ENCODE peak calls at places on chromosome 16, in six cellular contexts. D is hepatocyte, A is fibroblast of lung, L is PC-3, N is HCT116, Q is endothelial cell of umbilical vein. E is an unnamed sample.

GRCh38 chr16:53356478-53357207 is 77.6 kb upstream of the RBL2 start:
- DNase-seq in D (no peak), A (no peak), L (no peak), N (no peak), Q (no peak), E (peak)

GRCh38 chr16:85777583-85778310 is 21.6 kb downstream of the EMC8 start:
- DNase-seq in D (no peak), A (peak), L (peak), N (no peak), Q (no peak), E (no peak)

GRCh38 chr16:48901712-48902374 is 291.9 kb upstream of the N4BP1 start:
- DNase-seq in D (peak), A (no peak), L (peak), N (peak), Q (no peak), E (peak)

GRCh38 chr16:57533618-57534336 is 2.6 kb downstream of the CCDC102A start:
- DNase-seq in D (no peak), A (no peak), L (no peak), N (no peak), Q (peak), E (no peak)

GRCh38 chr16:85313541-85314208 is 201.4 kb upstream of the CIBAR2 start:
- DNase-seq in D (no peak), A (no peak), L (no peak), N (no peak), Q (peak), E (no peak)

GRCh38 chr16:26593700-26594099 is 473.0 kb upstream of the C16orf82 start:
- DNase-seq in D (no peak), A (no peak), L (no peak), N (no peak), Q (no peak), E (no peak)

GRCh38 chr16:3348547-3349167 is 7.0 kb upstream of the OR2C1 start:
- DNase-seq in D (no peak), A (no peak), L (no peak), N (no peak), Q (no peak), E (no peak)

GRCh38 chr16:9090101-9090959 is 1.1 kb upstream of the HAPSTR1 start:
- DNase-seq in D (peak), A (peak), L (peak), N (no peak), Q (peak), E (peak)

GRCh38 chr16:30357715-30358576 is 2.8 kb upstream of the CD2BP2 start:
- DNase-seq in D (no peak), A (no peak), L (no peak), N (no peak), Q (no peak), E (no peak)

GRCh38 chr16:4244881-4245280 is 3.0 kb upstream of the SRL start:
- DNase-seq in D (no peak), A (no peak), L (no peak), N (no peak), Q (no peak), E (no peak)

GRCh38 chr16:17177968-17178880 is 292.5 kb downstream of the XYLT1 start:
- DNase-seq in D (peak), A (peak), L (no peak), N (no peak), Q (no peak), E (peak)

GRCh38 chr16:86338403-86339115 is 171.8 kb upstream of the FOXF1 start:
- DNase-seq in D (no peak), A (no peak), L (no peak), N (no peak), Q (no peak), E (no peak)

GRCh38 chr16:27169511-27170071 is 33.7 kb upstream of the KDM8 start:
- DNase-seq in D (peak), A (peak), L (peak), N (no peak), Q (peak), E (peak)

GRCh38 chr16:74700206-74701040 is at the start of gene MLKL:
- DNase-seq in D (peak), A (peak), L (peak), N (peak), Q (peak), E (peak)

GRCh38 chr16:56673916-56674315 is 4.3 kb downstream of the MT1H start:
- DNase-seq in D (no peak), A (peak), L (no peak), N (no peak), Q (peak), E (peak)

GRCh38 chr16:10296956-10297340 is 88.9 kb upstream of the ATF7IP2 start:
- DNase-seq in D (no peak), A (no peak), L (no peak), N (no peak), Q (no peak), E (no peak)

GRCh38 chr16:23842137-23842600 is 6.4 kb downstream of the PRKCB start:
- DNase-seq in D (no peak), A (no peak), L (no peak), N (no peak), Q (no peak), E (no peak)

GRCh38 chr16:85593503-85594195 is 19.5 kb upstream of the GSE1 start:
- DNase-seq in D (no peak), A (no peak), L (no peak), N (no peak), Q (no peak), E (peak)

GRCh38 chr16:16016388-16016964 is 67.1 kb downstream of the ABCC1 start:
- DNase-seq in D (no peak), A (no peak), L (no peak), N (no peak), Q (no peak), E (no peak)

DNA sequence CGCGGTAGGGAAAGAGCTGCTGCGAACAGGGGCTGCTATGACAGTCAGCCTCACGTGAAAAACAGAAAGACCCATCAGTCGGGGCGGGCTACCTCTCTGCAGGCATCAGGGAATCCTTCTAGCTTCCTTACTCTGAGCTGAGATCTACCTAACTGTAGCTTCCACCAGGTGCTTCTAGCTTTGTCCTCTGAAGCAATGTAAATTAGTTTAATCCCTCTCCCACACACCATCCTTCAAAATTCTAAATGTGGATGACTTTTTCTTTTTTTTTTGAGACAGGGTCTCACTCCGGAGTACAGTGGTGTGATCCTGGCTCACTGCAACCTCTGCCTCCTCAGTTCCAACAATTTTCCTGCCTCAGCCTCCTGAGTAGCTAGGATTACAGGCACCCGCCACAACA is 130.0 kb upstream of the ZFHX3 start:
- DNase-seq in D (no peak), A (no peak), L (no peak), N (no peak), Q (no peak), E (no peak)
- TF ChIP-seq EZH2 in D (no peak), A (no peak), L (no peak), N (no peak), Q (no peak), E (no peak)

GRCh38 chr16:88743693-88744519 is 37.6 kb downstream of the CTU2 start:
- DNase-seq in D (peak), A (peak), L (peak), N (peak), Q (peak), E (peak)

GRCh38 chr16:88741368-88741767 is 35.1 kb downstream of the CTU2 start:
- DNase-seq in D (no peak), A (no peak), L (no peak), N (no peak), Q (no peak), E (no peak)

GRCh38 chr16:88744839-88745521 is 38.7 kb downstream of the CTU2 start:
- DNase-seq in D (no peak), A (no peak), L (no peak), N (no peak), Q (no peak), E (peak)

GRCh38 chr16:88744520-88744835 is 38.2 kb downstream of the CTU2 start:
- DNase-seq in D (no peak), A (no peak), L (no peak), N (no peak), Q (no peak), E (no peak)

GRCh38 chr16:88742896-88743605 is 36.7 kb downstream of the CTU2 start:
- DNase-seq in D (no peak), A (no peak), L (no peak), N (no peak), Q (no peak), E (no peak)
- H3K4me2 ChIP-seq in D (no peak), A (no peak), L (no peak), N (no peak), Q (no peak), E (no peak)

GRCh38 chr16:89200850-89201466 is 621 bp upstream of the SLC22A31 start:
- DNase-seq in D (peak), A (no peak), L (no peak), N (no peak), Q (no peak), E (peak)
- TF ChIP-seq EZH2 in D (peak), A (no peak), L (no peak), N (no peak), Q (peak), E (peak)

GRCh38 chr16:12027558-12027957 is 51.0 kb downstream of the SNX29 start:
- DNase-seq in D (no peak), A (no peak), L (no peak), N (no peak), Q (no peak), E (no peak)
- H3K4me2 ChIP-seq in D (no peak), A (no peak), L (peak), N (peak), Q (no peak), E (no peak)

DNA sequence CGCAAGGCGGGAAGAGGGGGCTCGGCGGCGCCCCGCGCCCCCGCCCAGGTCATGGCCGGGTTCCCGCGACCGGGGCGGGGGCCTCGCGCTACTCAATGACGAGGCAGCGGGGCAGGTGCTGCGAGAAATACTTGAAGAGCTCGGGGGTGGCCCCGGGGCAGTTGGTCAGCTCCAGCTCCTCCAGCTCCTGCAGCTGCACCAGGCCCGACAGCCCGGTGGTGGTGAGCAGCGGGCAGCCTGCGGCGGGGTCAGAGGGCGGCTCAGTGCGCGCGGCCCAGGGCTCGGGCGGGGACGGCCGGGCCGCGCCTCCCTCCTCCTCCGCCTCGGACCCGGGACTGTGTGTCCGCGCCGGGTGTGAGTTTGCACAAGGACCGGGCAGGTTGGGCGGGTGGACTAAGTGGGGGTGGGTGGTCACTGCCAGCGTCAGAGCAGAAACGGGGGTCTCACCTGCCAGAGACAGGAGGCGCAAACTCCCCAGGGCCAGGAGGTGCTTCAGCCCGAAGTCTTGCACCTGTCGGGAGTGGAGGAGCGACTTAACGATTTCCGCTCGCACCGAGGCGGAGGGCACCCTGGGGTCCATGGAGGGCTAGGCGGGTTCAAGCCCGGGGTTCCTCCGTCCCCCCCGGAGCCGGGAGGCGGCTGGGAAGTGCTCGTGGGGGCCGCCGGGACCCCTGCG is 4.1 kb upstream of the WDR24 start:
- DNase-seq in D (no peak), A (no peak), L (no peak), N (no peak), Q (no peak), E (peak)
- TF ChIP-seq EZH2 in D (peak), A (peak), L (no peak), N (no peak), Q (peak), E (peak)

DNA sequence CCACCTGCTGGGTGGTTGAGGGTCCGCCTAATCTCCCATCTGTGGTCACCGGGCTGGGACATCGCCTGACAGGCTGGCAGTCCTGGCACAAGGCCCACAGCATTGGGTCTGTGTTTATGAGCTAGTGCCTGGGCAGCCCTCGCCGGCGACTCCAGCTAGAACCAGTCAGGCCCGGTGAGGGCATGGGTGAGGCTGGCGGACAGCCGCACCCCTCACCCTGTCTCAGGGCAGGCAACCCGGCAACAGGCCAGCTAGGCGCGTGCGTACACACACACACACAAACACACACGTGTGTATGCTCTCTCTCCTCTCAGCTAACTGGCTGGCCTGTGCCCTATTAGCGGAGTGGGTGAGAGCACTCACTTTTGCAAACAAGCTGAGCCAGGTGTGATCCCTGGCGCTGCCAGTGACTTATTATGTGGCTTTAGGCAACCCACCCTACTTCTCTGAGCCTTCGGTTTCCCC is 10.4 kb downstream of the HSD11B2 start:
- DNase-seq in D (no peak), A (no peak), L (no peak), N (no peak), Q (no peak), E (no peak)
- H3K4me2 ChIP-seq in D (no peak), A (no peak), L (no peak), N (no peak), Q (no peak), E (no peak)

DNA sequence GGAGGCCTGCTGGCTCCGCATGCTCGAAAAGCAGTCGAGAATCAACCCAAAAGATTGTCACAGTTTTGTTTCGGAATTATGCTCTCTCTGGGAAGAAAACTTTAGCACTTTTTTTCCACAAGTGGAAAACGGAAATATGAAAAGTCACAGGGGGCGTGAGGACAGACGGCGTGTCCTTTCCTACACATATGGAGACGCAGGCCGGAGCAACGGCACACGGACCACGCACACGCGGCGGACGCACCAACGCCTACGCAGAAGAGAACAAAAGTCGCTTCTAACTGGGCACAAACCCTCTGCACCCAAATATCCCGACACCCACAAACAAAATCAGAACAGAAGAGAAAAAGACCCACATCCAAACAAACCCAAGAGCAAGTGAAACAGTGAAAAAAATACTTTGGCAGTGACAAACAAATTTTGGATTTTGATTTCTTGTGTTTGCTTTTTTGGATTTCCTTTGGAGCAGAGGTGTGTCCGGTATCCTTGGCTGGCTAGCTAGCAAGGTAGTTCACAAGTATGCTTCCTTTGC is 9.3 kb upstream of the PABPN1L start:
- DNase-seq in D (no peak), A (no peak), L (no peak), N (no peak), Q (no peak), E (no peak)
- TF ChIP-seq EZH2 in D (no peak), A (no peak), L (no peak), N (no peak), Q (no peak), E (no peak)

E was measured in neural progenitor cell.